ENCODE peak calls at places on chromosome 12, in nine cellular contexts. One of them, this sample, is unnamed.

GRCh38 chr12:78442454-78442801 is 422.1 kb upstream of the SYT1 start:
- DNase-seq in non-pigmented ciliary epithelial cell: no peak
- DNase-seq in DMS 273 treated with DMSO at 0.1 percent for 48 hours: no peak
- DNase-seq in sciatic nerve: no peak
- DNase-seq in foreskin fibroblast: peak
- DNase-seq in AG09309: peak
- DNase-seq in memory B cell: no peak
- DNase-seq in RWPE2: no peak
- DNase-seq in NCI-H2081: no peak
- DNase-seq in this sample: no peak

GRCh38 chr12:79690606-79691298 is at the start of gene PAWR:
- DNase-seq in non-pigmented ciliary epithelial cell: no peak
- DNase-seq in DMS 273 treated with DMSO at 0.1 percent for 48 hours: peak
- DNase-seq in sciatic nerve: peak
- DNase-seq in foreskin fibroblast: peak
- DNase-seq in AG09309: no peak
- DNase-seq in memory B cell: peak
- DNase-seq in RWPE2: peak
- DNase-seq in NCI-H2081: peak
- DNase-seq in this sample: peak

GRCh38 chr12:15770581-15770980 is 18.6 kb downstream of the EPS8 start:
- DNase-seq in non-pigmented ciliary epithelial cell: no peak
- DNase-seq in DMS 273 treated with DMSO at 0.1 percent for 48 hours: no peak
- DNase-seq in sciatic nerve: no peak
- DNase-seq in foreskin fibroblast: no peak
- DNase-seq in AG09309: no peak
- DNase-seq in memory B cell: no peak
- DNase-seq in RWPE2: no peak
- DNase-seq in NCI-H2081: no peak
- DNase-seq in this sample: no peak

GRCh38 chr12:11761869-11762567 is 112.5 kb downstream of the ETV6 start:
- DNase-seq in non-pigmented ciliary epithelial cell: no peak
- DNase-seq in DMS 273 treated with DMSO at 0.1 percent for 48 hours: no peak
- DNase-seq in sciatic nerve: no peak
- DNase-seq in foreskin fibroblast: no peak
- DNase-seq in AG09309: no peak
- DNase-seq in memory B cell: no peak
- DNase-seq in RWPE2: no peak
- DNase-seq in NCI-H2081: no peak
- DNase-seq in this sample: no peak

GRCh38 chr12:50597200-50598195 is 92.7 kb downstream of the DIP2B start:
- DNase-seq in non-pigmented ciliary epithelial cell: peak
- DNase-seq in DMS 273 treated with DMSO at 0.1 percent for 48 hours: no peak
- DNase-seq in sciatic nerve: no peak
- DNase-seq in foreskin fibroblast: peak
- DNase-seq in AG09309: no peak
- DNase-seq in memory B cell: peak
- DNase-seq in RWPE2: no peak
- DNase-seq in NCI-H2081: no peak
- DNase-seq in this sample: no peak

GRCh38 chr12:112380663-112381420 is 1.4 kb downstream of the HECTD4 start:
- DNase-seq in non-pigmented ciliary epithelial cell: no peak
- DNase-seq in DMS 273 treated with DMSO at 0.1 percent for 48 hours: no peak
- DNase-seq in sciatic nerve: no peak
- DNase-seq in foreskin fibroblast: peak
- DNase-seq in AG09309: no peak
- DNase-seq in memory B cell: no peak
- DNase-seq in RWPE2: no peak
- DNase-seq in NCI-H2081: no peak
- DNase-seq in this sample: no peak

GRCh38 chr12:2999265-2999841 is 40.2 kb downstream of the TEAD4 start:
- DNase-seq in non-pigmented ciliary epithelial cell: no peak
- DNase-seq in DMS 273 treated with DMSO at 0.1 percent for 48 hours: no peak
- DNase-seq in sciatic nerve: no peak
- DNase-seq in foreskin fibroblast: no peak
- DNase-seq in AG09309: no peak
- DNase-seq in memory B cell: no peak
- DNase-seq in RWPE2: peak
- DNase-seq in NCI-H2081: no peak
- DNase-seq in this sample: no peak

GRCh38 chr12:132141976-132142678 is 2.0 kb downstream of the DDX51 start:
- DNase-seq in non-pigmented ciliary epithelial cell: no peak
- DNase-seq in DMS 273 treated with DMSO at 0.1 percent for 48 hours: no peak
- DNase-seq in sciatic nerve: no peak
- DNase-seq in foreskin fibroblast: no peak
- DNase-seq in AG09309: no peak
- DNase-seq in memory B cell: no peak
- DNase-seq in RWPE2: no peak
- DNase-seq in NCI-H2081: no peak
- DNase-seq in this sample: no peak

GRCh38 chr12:53300187-53300586 is 692 bp downstream of the MYG1 start:
- DNase-seq in non-pigmented ciliary epithelial cell: peak
- DNase-seq in DMS 273 treated with DMSO at 0.1 percent for 48 hours: no peak
- DNase-seq in sciatic nerve: no peak
- DNase-seq in foreskin fibroblast: peak
- DNase-seq in AG09309: no peak
- DNase-seq in memory B cell: no peak
- DNase-seq in RWPE2: no peak
- DNase-seq in NCI-H2081: no peak
- DNase-seq in this sample: no peak